ENCODE peak calls at places on chromosome 9, in five cellular contexts. A is iris pigment epithelial cell, J is cardiac fibroblast, Q is HEK293T, S is cardiac muscle cell. V is an unnamed sample.

GRCh38 chr9:37480759-37481158 is 5.0 kb upstream of the POLR1E start:
- DNase-seq in A (no peak), J (no peak), Q (no peak), S (no peak), V (no peak)

GRCh38 chr9:120933310-120934044 is 6.9 kb upstream of the TRAF1 start:
- DNase-seq in A (no peak), J (no peak), Q (no peak), S (no peak), V (no peak)

GRCh38 chr9:124018731-124019697 is 7.4 kb downstream of the LHX2 start:
- DNase-seq in A (no peak), J (no peak), Q (no peak), S (no peak), V (no peak)

GRCh38 chr9:117772960-117773359 is 68.8 kb downstream of the TLR4 start:
- DNase-seq in A (peak), J (peak), Q (peak), S (peak), V (no peak)

GRCh38 chr9:37026936-37027581 is 7.0 kb downstream of the PAX5 start:
- DNase-seq in A (no peak), J (no peak), Q (no peak), S (no peak), V (no peak)

GRCh38 chr9:16575142-16575877 is 295.2 kb downstream of the BNC2 start:
- DNase-seq in A (no peak), J (peak), Q (no peak), S (peak), V (no peak)

GRCh38 chr9:114737118-114737517 is 55.1 kb upstream of the TEX48 start:
- DNase-seq in A (no peak), J (no peak), Q (no peak), S (no peak), V (no peak)

GRCh38 chr9:122143296-122143695 is 16.3 kb downstream of the NDUFA8 start:
- DNase-seq in A (no peak), J (no peak), Q (no peak), S (no peak), V (no peak)

GRCh38 chr9:135908334-135909204 is 1.2 kb upstream of the CAMSAP1 start:
- DNase-seq in A (no peak), J (no peak), Q (no peak), S (no peak), V (no peak)

GRCh38 chr9:17613723-17614122 is 34.9 kb downstream of the SH3GL2 start:
- DNase-seq in A (peak), J (peak), Q (no peak), S (peak), V (no peak)

GRCh38 chr9:94082956-94083355 is 1.3 kb upstream of the PTPDC1 start:
- DNase-seq in A (peak), J (peak), Q (no peak), S (peak), V (no peak)

GRCh38 chr9:115263731-115264130 is 145.8 kb upstream of the TNC start:
- DNase-seq in A (peak), J (peak), Q (no peak), S (peak), V (no peak)

GRCh38 chr9:74078647-74079046 is 418.5 kb upstream of the RORB start:
- DNase-seq in A (peak), J (peak), Q (no peak), S (peak), V (no peak)

GRCh38 chr9:71364196-71364955 is 243.0 kb upstream of the TRPM3 start:
- DNase-seq in A (no peak), J (no peak), Q (no peak), S (no peak), V (no peak)

GRCh38 chr9:126386088-126386487 is 59.5 kb downstream of the MVB12B start:
- DNase-seq in A (peak), J (peak), Q (peak), S (peak), V (no peak)

GRCh38 chr9:130936285-130937117 is 2.5 kb downstream of the FIBCD1 start:
- DNase-seq in A (peak), J (peak), Q (no peak), S (peak), V (no peak)

GRCh38 chr9:73549991-73550390 is 398.3 kb downstream of the ANXA1 start:
- DNase-seq in A (no peak), J (no peak), Q (no peak), S (no peak), V (no peak)

GRCh38 chr9:26392639-26393038 is 500.0 kb downstream of the CAAP1 start:
- DNase-seq in A (no peak), J (no peak), Q (no peak), S (no peak), V (no peak)

GRCh38 chr9:136052433-136052880 is 42.6 kb downstream of the NACC2 start:
- DNase-seq in A (no peak), J (peak), Q (no peak), S (no peak), V (no peak)

GRCh38 chr9:11319477-11320060 is 706.8 kb upstream of the PTPRD start:
- DNase-seq in A (peak), J (peak), Q (peak), S (peak), V (peak)

GRCh38 chr9:107975426-107976010 is 485.9 kb upstream of the KLF4 start:
- DNase-seq in A (no peak), J (peak), Q (no peak), S (peak), V (no peak)

GRCh38 chr9:3887121-3887797 is 361.5 kb upstream of the RFX3 start:
- DNase-seq in A (no peak), J (no peak), Q (no peak), S (no peak), V (no peak)

GRCh38 chr9:114011313-114011712 is 66.8 kb downstream of the AMBP start:
- DNase-seq in A (no peak), J (no peak), Q (no peak), S (no peak), V (no peak)

GRCh38 chr9:109163194-109163593 is 3.9 kb downstream of the FRRS1L start:
- DNase-seq in A (no peak), J (no peak), Q (no peak), S (no peak), V (no peak)

GRCh38 chr9:127038531-127038930 is 83.9 kb downstream of the ANGPTL2 start:
- DNase-seq in A (no peak), J (no peak), Q (no peak), S (peak), V (no peak)

GRCh38 chr9:112072721-112073553 is 102.2 kb downstream of the SUSD1 start:
- DNase-seq in A (peak), J (peak), Q (no peak), S (peak), V (no peak)

GRCh38 chr9:13758876-13759275 is 479.4 kb upstream of the MPDZ start:
- DNase-seq in A (no peak), J (no peak), Q (no peak), S (peak), V (no peak)

GRCh38 chr9:33880562-33881089 is 63.7 kb downstream of the UBE2R2 start:
- DNase-seq in A (no peak), J (no peak), Q (no peak), S (no peak), V (peak)

GRCh38 chr9:117645245-117645636 is 59.0 kb upstream of the TLR4 start:
- DNase-seq in A (no peak), J (peak), Q (no peak), S (peak), V (no peak)

GRCh38 chr9:34570422-34571179 is 18.9 kb downstream of the CNTFR start:
- DNase-seq in A (no peak), J (peak), Q (no peak), S (peak), V (no peak)

GRCh38 chr9:35659340-35659739 is 1.2 kb downstream of the CCDC107 start:
- DNase-seq in A (peak), J (peak), Q (no peak), S (peak), V (no peak)

V was measured in neuronal stem cell.